ENCODE peak calls at places on chromosomes 5 and 9, in six cellular contexts. O is fibroblast of mammary gland; U is KBM-7; S is PC-9; L is neural crest cell; P is stimulated activated naive CD8-positive, alpha-beta T cell treated with anti-CD3 and anti-CD28 coated beads, Interleukin-15, Interleukin-2, amounts not matched to agents 100 U/mL and 50 U/mL, for 24 hours. W is an unnamed sample.

GRCh38 chr9:25648116-25648515 is 30.1 kb downstream of the TUSC1 start:
- DNase-seq in U (peak; percentile 44), P (no peak), O (no peak), S (no peak), L (no peak), W (no peak)

GRCh38 chr5:81980598-81981260 is 8.9 kb downstream of the ATG10 start:
- DNase-seq in P (no peak), L (no peak), S (no peak), O (no peak), U (no peak), W (no peak)

GRCh38 chr5:91302958-91303357 is 80.2 kb downstream of the ARRDC3 start:
- DNase-seq in P (no peak), U (no peak), L (no peak), S (no peak), O (no peak), W (no peak)

GRCh38 chr5:56158331-56158960 is 74.7 kb downstream of the ANKRD55 start:
- DNase-seq in U (no peak), O (no peak), L (no peak), P (no peak), S (no peak), W (no peak)

GRCh38 chr9:121369595-121370265 is at the start of gene STOM:
- DNase-seq in L (no peak), U (peak; percentile 79), S (no peak), P (peak; percentile 67), O (peak; percentile 90), W (no peak)

GRCh38 chr5:87503004-87503403 is 90.3 kb upstream of the CCNH start:
- DNase-seq in L (no peak), P (no peak), S (no peak), U (no peak), O (no peak), W (no peak)

GRCh38 chr5:158560170-158560569 is 539.5 kb downstream of the EBF1 start:
- DNase-seq in O (peak; percentile 67), P (peak; percentile 6), S (peak; percentile 38), U (no peak), L (no peak), W (no peak)

GRCh38 chr9:9963861-9964260 is 648.9 kb downstream of the PTPRD start:
- DNase-seq in O (no peak), P (no peak), U (no peak), L (no peak), S (no peak), W (no peak)

GRCh38 chr5:78636682-78637081 is 11.9 kb downstream of the LHFPL2 start:
- DNase-seq in P (no peak), U (no peak), O (no peak), S (no peak), L (no peak), W (no peak)

GRCh38 chr5:10485142-10485795 is 43.6 kb downstream of the ROPN1L start:
- DNase-seq in S (no peak), O (peak; percentile 90), U (peak; percentile 98), L (no peak), P (peak; percentile 15), W (no peak)

GRCh38 chr9:90141723-90142122 is 500.9 kb downstream of the DIRAS2 start:
- DNase-seq in O (peak; percentile 29), P (no peak), L (no peak), S (no peak), U (peak; percentile 45), W (no peak)

GRCh38 chr5:157471709-157472108 is 11.7 kb downstream of the NIPAL4 start:
- DNase-seq in U (no peak), O (peak; percentile 45), P (peak; percentile 55), S (no peak), L (peak; percentile 16), W (no peak)

GRCh38 chr9:29332789-29333188 is 1759.5 kb upstream of the C9orf72 start:
- DNase-seq in U (no peak), L (no peak), P (no peak), S (no peak), O (peak; percentile 81), W (no peak)

GRCh38 chr9:132609829-132610228 is 27.4 kb downstream of the BARHL1 start:
- DNase-seq in P (no peak), U (no peak), O (peak; percentile 100), L (no peak), S (no peak), W (peak; percentile 10)

GRCh38 chr9:70117835-70118319 is 74.2 kb downstream of the MAMDC2 start:
- DNase-seq in P (no peak), S (peak; percentile 81), U (no peak), O (no peak), L (no peak), W (no peak)

GRCh38 chr5:58462623-58463230 is 2.8 kb upstream of the PLK2 start:
- DNase-seq in P (peak; percentile 14), L (peak; percentile 44), O (peak; percentile 69), S (peak; percentile 55), U (peak; percentile 86), W (peak; percentile 17)

GRCh38 chr9:69279084-69279729 is 45.8 kb upstream of the ENTREP1 start:
- DNase-seq in S (no peak), P (peak; percentile 6), U (no peak), O (no peak), L (no peak), W (peak; percentile 36)

W was measured in T-helper 2 cell treated with Interferon-gamma antibody and Interleukin-4, amounts not matched to agents 5 μg/mL and 100 μg/mL, for 36 hours.